ENCODE peak calls at places on chromosomes 1 and 21, in seven cellular contexts. W is left lung, P is sigmoid colon, J is breast epithelium, D is H1, H is upper lobe of right lung, A is adrenal gland. S is an unnamed sample.

GRCh38 chr1:87151500-87152421 is 176.9 kb upstream of the LMO4 start:
- DNase-seq in P (peak; percentile 83), J (no peak), H (peak; percentile 85), D (peak; percentile 82), A (peak; percentile 35), W (peak; percentile 80), S (no peak)

GRCh38 chr1:184163674-184164470 is 112.3 kb downstream of the TSEN15 start:
- DNase-seq in A (peak; percentile 60), D (no peak), H (no peak), J (no peak), P (no peak), W (no peak), S (no peak)

GRCh38 chr1:19704247-19705113 is 39.8 kb downstream of the HTR6 start:
- DNase-seq in D (peak; percentile 95), W (peak; percentile 57), J (peak; percentile 53), H (peak; percentile 79), P (peak; percentile 80), A (peak; percentile 81), S (peak; percentile 41)

GRCh38 chr1:22889213-22889827 is 83.3 kb downstream of the LACTBL1 start:
- DNase-seq in A (no peak), H (no peak), W (no peak), J (no peak), P (no peak), D (no peak), S (no peak)

GRCh38 chr21:45995686-45996179 is 14.2 kb downstream of the COL6A1 start:
- DNase-seq in W (peak; percentile 31), A (peak; percentile 17), H (peak; percentile 39), P (peak; percentile 73), D (no peak), J (peak; percentile 15), S (no peak)

GRCh38 chr1:23198373-23198772 is 18.9 kb downstream of the HTR1D start:
- DNase-seq in J (no peak), P (no peak), D (no peak), A (no peak), W (no peak), H (no peak), S (no peak)

GRCh38 chr1:155192346-155193274 is 15.1 kb downstream of the THBS3 start:
- DNase-seq in H (peak; percentile 91), W (peak; percentile 85), P (no peak), J (peak; percentile 82), A (no peak), D (peak; percentile 83), S (no peak)

GRCh38 chr1:219876798-219877209 is 51.6 kb downstream of the SLC30A10 start:
- DNase-seq in H (no peak), D (no peak), J (no peak), W (no peak), A (no peak), P (no peak), S (no peak)

GRCh38 chr1:24535021-24535424 is 20.9 kb upstream of the NCMAP start:
- DNase-seq in P (no peak), H (no peak), D (no peak), J (no peak), W (no peak), A (no peak), S (peak; percentile 68)

GRCh38 chr1:33343539-33343938 is 22.6 kb upstream of the A3GALT2 start:
- DNase-seq in H (no peak), D (no peak), J (no peak), W (no peak), A (no peak), P (no peak), S (no peak)

DNA sequence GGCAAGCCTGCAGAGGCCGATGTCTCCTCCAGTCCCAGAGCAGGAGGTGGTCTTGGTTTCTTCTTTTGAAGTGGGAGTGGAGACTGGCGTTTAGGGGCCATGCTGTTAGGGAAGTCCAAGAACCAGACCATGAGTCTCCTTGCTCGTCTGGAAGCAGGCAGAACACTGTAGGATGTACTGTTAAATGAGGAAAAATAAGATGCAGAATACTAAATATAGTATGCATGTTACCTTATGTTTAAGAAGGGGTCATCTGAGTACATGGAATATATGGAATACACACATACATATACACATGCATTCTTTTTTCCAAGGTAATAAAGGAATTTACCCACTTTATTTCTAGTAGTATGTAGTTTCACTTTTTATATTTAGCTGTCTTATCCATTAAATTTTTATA is at the start of gene SETSIP:
- DNase-seq in D (no peak), P (no peak), J (no peak), A (no peak), W (no peak), H (no peak), S (no peak)
- H3K4me3 ChIP-seq in D (no peak within 1 kb of the TSS), P (no peak within 1 kb of the TSS), J (no peak within 1 kb of the TSS), A (no peak within 1 kb of the TSS), W (no peak within 1 kb of the TSS), H (no peak within 1 kb of the TSS), S (no peak within 1 kb of the TSS)

GRCh38 chr1:99669821-99670220 is 23.9 kb downstream of the PALMD start:
- DNase-seq in D (no peak), P (no peak), W (no peak), J (no peak), A (no peak), H (no peak), S (no peak)

GRCh38 chr1:99672022-99672421 is 26.1 kb downstream of the PALMD start:
- DNase-seq in D (no peak), A (no peak), P (no peak), H (no peak), W (no peak), J (no peak), S (no peak)

GRCh38 chr1:99670583-99670982 is 24.7 kb downstream of the PALMD start:
- DNase-seq in P (no peak), D (no peak), J (no peak), A (no peak), W (no peak), H (no peak), S (no peak)

GRCh38 chr1:99672500-99673213 is 26.7 kb downstream of the PALMD start:
- DNase-seq in P (no peak), W (no peak), J (no peak), D (no peak), A (peak; percentile 80), H (no peak), S (no peak)

GRCh38 chr1:99669376-99669775 is 23.5 kb downstream of the PALMD start:
- DNase-seq in H (no peak), A (no peak), W (no peak), P (no peak), J (no peak), D (no peak), S (no peak)
- H3K36me3 ChIP-seq in H (peaks cover 4% of the 10 kb centered on the region), A (peaks cover 18% of the 10 kb centered on the region), W (peaks cover 7% of the 10 kb centered on the region), P (no peaks in the 10 kb centered on the region), J (no peaks in the 10 kb centered on the region), D (no peaks in the 10 kb centered on the region), S (no peaks in the 10 kb centered on the region)

GRCh38 chr1:40693425-40693824 is 1.9 kb downstream of the NFYC start:
- DNase-seq in A (no peak), J (no peak), H (no peak), W (no peak), P (no peak), D (no peak), S (no peak)
- H3K4me3 ChIP-seq in A (no peak overlapping the region), J (no peak overlapping the region), H (no peak overlapping the region), W (no peak overlapping the region), P (no peak overlapping the region), D (no peak overlapping the region), S (peak overlapping the region; percentile 94)

DNA sequence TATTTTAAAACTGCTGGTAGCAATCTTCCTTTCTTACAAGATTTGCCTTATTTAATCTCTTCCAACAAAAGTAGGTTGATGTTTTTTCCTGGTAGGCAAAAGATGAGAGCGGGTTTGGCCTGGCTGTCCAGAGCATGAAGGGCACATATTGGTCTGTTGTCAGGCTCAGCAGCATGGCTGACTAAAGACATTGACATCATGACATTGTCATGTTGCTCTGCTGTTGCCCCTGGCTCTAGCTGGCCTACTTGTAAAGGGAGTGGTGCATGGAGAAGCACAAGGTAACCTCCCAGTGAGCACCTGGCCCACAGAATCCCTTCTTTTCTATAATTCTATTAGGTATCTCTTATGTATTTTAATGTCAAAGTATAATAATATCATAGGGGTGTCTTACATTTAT is 23.6 kb downstream of the GNPAT start:
- DNase-seq in J (no peak), H (no peak), D (no peak), W (no peak), P (no peak), A (no peak), S (no peak)
- H3K36me3 ChIP-seq in J (peaks cover 4% of the 10 kb centered on the region), H (peaks cover 96% of the 10 kb centered on the region), D (peaks cover 34% of the 10 kb centered on the region), W (peaks cover 97% of the 10 kb centered on the region), P (peaks cover 10% of the 10 kb centered on the region), A (peaks cover 59% of the 10 kb centered on the region), S (peaks cover 24% of the 10 kb centered on the region)

DNA sequence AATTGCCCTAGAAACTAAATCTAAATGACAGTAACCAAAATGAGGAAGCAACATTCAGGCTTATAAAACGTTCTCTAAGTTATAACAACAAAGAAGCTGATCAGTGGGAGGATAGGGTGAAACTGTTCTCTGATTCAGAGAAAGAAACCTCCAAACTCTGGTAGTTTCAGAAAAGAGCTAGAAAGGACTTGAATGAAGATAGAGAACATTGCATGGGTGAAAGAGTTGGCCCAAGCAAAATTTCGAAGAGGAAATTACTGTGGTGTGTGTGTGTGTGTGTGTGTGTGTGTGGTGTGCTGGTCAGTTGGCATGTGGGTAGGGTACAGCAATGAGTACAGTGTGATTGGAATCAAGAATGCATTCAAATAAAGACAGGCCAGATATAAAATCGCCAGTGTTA is 16.5 kb upstream of the SPAG17 start:
- DNase-seq in H (no peak), D (no peak), P (no peak), J (no peak), W (no peak), A (no peak), S (no peak)
- H3K4me3 ChIP-seq in H (no peak overlapping the region), D (no peak overlapping the region), P (no peak overlapping the region), J (no peak overlapping the region), W (no peak overlapping the region), A (no peak overlapping the region), S (no peak overlapping the region)

GRCh38 chr1:171785766-171786165 is 4.3 kb downstream of the METTL13 start:
- DNase-seq in A (peak; percentile 32), H (no peak), J (no peak), W (no peak), D (no peak), P (no peak), S (no peak)
- H3K36me3 ChIP-seq in A (peaks cover 66% of the 10 kb centered on the region), H (peaks cover 60% of the 10 kb centered on the region), J (peaks cover 17% of the 10 kb centered on the region), W (peaks cover 74% of the 10 kb centered on the region), D (peaks cover 55% of the 10 kb centered on the region), P (peaks cover 16% of the 10 kb centered on the region), S (peaks cover 42% of the 10 kb centered on the region)

DNA sequence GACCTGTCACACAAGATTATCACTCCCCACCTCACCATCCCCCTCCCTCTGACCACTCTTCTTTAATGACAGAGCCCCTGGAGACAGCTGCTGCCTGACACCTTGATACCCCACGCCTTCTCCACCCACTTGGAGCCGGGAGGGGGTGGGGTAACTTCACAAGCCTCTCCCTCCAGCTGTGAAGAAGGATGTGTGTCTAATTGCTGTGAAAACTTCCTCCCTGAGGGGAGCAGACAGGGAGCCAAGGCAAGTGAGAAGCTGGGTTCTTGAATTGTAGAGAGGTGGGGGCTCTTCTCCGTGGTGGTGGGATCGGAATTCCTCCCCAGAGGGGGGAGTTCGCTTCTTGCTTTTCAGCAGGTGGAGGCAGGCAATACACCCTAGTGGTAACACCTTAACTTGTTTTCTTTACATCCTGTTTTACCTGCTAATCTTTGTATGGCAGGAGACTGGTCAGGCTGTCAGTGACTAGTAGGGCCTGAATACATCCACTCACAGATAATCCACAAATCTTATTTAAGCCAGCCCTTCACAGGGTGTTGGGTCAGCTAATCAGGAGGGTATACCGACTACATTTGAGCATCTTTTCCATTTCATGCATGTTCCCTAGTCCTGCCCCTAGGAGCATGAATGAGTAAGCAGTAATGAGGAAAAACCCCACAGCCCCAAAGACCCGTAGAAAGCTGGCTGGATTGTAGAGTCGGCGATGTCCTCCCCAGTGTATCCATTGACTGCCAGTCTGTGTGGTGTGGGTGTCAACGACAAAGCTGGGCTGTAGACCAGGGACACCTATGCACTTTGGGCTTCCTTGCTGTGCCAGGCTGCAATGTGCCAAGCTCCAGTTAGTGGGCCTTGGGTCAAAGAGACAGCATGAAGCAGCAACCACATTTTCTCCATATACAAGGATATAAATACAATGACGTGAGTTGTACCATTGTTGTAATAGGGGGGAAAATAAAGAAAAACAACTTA is 57.3 kb downstream of the NFASC start:
- DNase-seq in P (peak; percentile 25), H (no peak), W (no peak), D (peak; percentile 57), A (no peak), J (no peak), S (no peak)
- H3K4me3 ChIP-seq in P (no peak overlapping the region), H (no peak overlapping the region), W (no peak overlapping the region), D (no peak overlapping the region), A (no peak overlapping the region), J (no peak overlapping the region), S (no peak overlapping the region)

S was measured in CD8-positive, alpha-beta memory T cell.